ENCODE peak calls at places on chromosome 6, in nine cellular contexts. P is effector memory CD4-positive, alpha-beta T cell; S is glomerular endothelial cell; B is occipital lobe; G is T1000; L is omental fat pad; Q is DMS153; J is activated naive CD4-positive, alpha-beta T cell treated with anti-CD3 and anti-CD28 coated beads, Interleukin-2, amount 50 U/mL, for 16 hours; O is NCI-H510A. T is an unnamed sample.

GRCh38 chr6:25706314-25707014 is 48.1 kb upstream of the SLC17A4 start:
- DNase-seq in P (no peak), S (no peak), B (no peak), G (no peak), L (no peak), Q (peak), J (no peak), O (no peak), T (no peak)

GRCh38 chr6:136593748-136594490 is 43.7 kb upstream of the MAP7 start:
- DNase-seq in P (peak), S (peak), B (no peak), G (peak), L (no peak), Q (no peak), J (no peak), O (no peak), T (no peak)

GRCh38 chr6:33320315-33321181 is 3.0 kb upstream of the ZBTB22 start:
- DNase-seq in P (no peak), S (no peak), B (no peak), G (peak), L (peak), Q (no peak), J (no peak), O (peak), T (peak)

GRCh38 chr6:20933057-20933792 is 399.0 kb downstream of the CDKAL1 start:
- DNase-seq in P (no peak), S (no peak), B (no peak), G (no peak), L (no peak), Q (peak), J (no peak), O (no peak), T (no peak)

GRCh38 chr6:91094341-91094740 is 507.5 kb upstream of the MAP3K7 start:
- DNase-seq in P (no peak), S (no peak), B (no peak), G (no peak), L (no peak), Q (no peak), J (no peak), O (no peak), T (no peak)

GRCh38 chr6:125212377-125212776 is 58.8 kb downstream of the TPD52L1 start:
- DNase-seq in P (no peak), S (no peak), B (no peak), G (no peak), L (no peak), Q (no peak), J (no peak), O (no peak), T (no peak)

GRCh38 chr6:41939091-41939847 is 2.3 kb downstream of the CCND3 start:
- DNase-seq in P (no peak), S (no peak), B (peak), G (no peak), L (peak), Q (no peak), J (no peak), O (no peak), T (no peak)

GRCh38 chr6:53418288-53418687 is 69.5 kb upstream of the ELOVL5 start:
- DNase-seq in P (no peak), S (no peak), B (no peak), G (no peak), L (no peak), Q (no peak), J (no peak), O (no peak), T (no peak)

GRCh38 chr6:46704562-46704961 is 16.9 kb downstream of the TDRD6 start:
- DNase-seq in P (no peak), S (no peak), B (no peak), G (no peak), L (no peak), Q (peak), J (no peak), O (no peak), T (no peak)

T was measured in breast epithelium.